ENCODE peak calls at places on chromosomes 1 and 21, in four cellular contexts. P is endothelial cell, X is coronary artery, H is body of pancreas. V is an unnamed sample.

GRCh38 chr1:32393832-32394140 is 455 bp downstream of the BSDC1 start:
- DNase-seq in H (peak; percentile 64), X (no peak), P (no peak), V (peak; percentile 72)

GRCh38 chr1:204900721-204901120 is 30.1 kb downstream of the NFASC start:
- DNase-seq in H (no peak), P (no peak), X (no peak), V (no peak)

GRCh38 chr1:192635939-192636338 is at the start of gene RGS13:
- DNase-seq in X (no peak), P (no peak), H (no peak), V (no peak)

GRCh38 chr1:99602404-99602969 is 43.4 kb upstream of the PALMD start:
- DNase-seq in X (no peak), P (no peak), H (no peak), V (no peak)

GRCh38 chr1:77126309-77126708 is 92.9 kb downstream of the PIGK start:
- DNase-seq in X (no peak), P (peak; percentile 41), H (peak; percentile 8), V (no peak)

GRCh38 chr1:88466899-88467580 is 217.0 kb upstream of the PKN2 start:
- DNase-seq in H (no peak), X (no peak), P (no peak), V (no peak)

GRCh38 chr1:88168126-88168525 is 515.9 kb upstream of the PKN2 start:
- DNase-seq in H (no peak), P (no peak), X (no peak), V (no peak)

GRCh38 chr1:200207711-200208126 is 180.2 kb downstream of the NR5A2 start:
- DNase-seq in P (no peak), X (no peak), H (no peak), V (no peak)

GRCh38 chr1:184622136-184622823 is 132.4 kb downstream of the EDEM3 start:
- DNase-seq in X (peak; percentile 84), P (no peak), H (peak; percentile 33), V (peak; percentile 87)

GRCh38 chr1:64856564-64856963 is 109.8 kb downstream of the JAK1 start:
- DNase-seq in P (no peak), H (peak; percentile 75), X (no peak), V (peak; percentile 23)

GRCh38 chr1:40736085-40736531 is 44.6 kb downstream of the NFYC start:
- DNase-seq in X (no peak), P (no peak), H (no peak), V (no peak)

DNA sequence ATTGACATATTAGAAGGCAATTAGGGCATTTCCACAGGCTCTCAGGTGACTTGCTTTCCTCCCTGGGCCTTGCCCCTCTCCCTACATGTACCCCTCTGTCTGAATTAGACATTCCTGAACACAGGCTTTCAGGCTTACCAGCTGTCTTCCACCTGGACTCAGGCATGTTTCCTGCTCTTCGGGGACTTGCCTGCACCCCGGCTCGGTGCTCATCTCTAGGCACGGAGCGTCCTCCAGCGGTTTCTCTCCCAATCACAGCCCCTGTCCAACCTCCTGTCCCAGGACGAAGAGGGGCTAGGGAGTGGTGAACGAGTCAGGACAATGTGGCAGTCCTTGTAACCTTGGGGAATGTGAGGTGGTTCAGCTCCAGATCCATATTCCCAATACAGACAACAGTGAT is 4.2 kb downstream of the PROK1 start:
- DNase-seq in H (no peak), X (no peak), P (peak; percentile 40), V (no peak)
- TF ChIP-seq CTCF in H (no peak), X (no peak), P (no peak), V (no peak)

DNA sequence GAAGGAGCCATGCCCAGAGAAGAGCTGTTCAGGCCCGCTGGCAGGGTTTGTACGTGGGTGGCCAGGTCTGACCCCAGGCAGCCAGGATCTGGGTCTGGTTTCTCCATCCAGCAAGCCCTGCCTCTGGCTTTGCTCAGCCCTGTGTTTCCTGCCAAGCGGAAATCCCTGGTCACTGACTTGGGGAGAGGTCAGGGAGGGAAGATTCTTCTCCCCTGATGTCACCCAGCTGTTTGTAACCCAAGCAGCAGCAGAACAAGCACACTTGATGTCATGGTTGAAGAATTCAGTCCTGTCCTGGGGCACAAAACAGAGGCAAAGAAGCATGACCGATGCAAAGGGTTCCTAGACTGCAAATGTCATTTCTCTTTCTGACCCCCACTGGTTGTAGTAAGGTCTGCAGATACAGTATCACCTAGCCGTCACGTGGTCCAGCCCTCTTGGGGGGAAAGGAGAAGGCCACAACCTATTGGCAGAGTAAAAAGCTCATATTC is 121.0 kb downstream of the SYT2 start:
- DNase-seq in X (peak; percentile 97), H (peak; percentile 62), P (peak; percentile 53), V (peak; percentile 61)
- TF ChIP-seq CTCF in X (no peak), H (peak; percentile 2), P (no peak), V (no peak)

GRCh38 chr1:172320723-172321122 is 99.8 kb upstream of the C1orf105 start:
- DNase-seq in P (no peak), H (no peak), X (no peak), V (no peak)
- TF ChIP-seq CTCF in P (no peak), H (no peak), X (no peak), V (no peak)

DNA sequence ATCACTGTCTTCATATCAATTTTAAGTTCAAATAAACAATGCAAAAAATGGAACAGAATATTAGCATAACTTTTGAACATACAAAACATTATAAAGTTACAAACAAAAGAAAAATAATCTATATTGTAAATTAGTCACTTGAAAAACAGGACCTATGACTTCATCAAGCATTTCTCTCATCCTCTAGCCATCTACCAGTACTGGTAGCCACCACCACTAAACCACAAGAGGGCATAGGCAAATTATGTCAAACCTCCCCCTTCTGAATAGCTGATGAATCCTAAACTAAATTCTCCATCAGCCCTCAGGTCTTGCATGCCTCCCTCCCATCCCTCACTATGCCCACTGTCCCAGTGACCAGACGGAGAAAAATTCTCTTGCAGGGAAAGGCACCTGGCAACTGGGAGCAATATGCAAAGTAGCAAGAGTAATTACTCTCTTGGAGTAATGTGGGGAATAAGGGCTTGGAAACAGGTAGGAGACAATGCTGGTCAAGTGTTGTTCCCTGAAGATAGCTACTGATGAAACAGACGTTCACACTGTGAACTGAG is 37.1 kb downstream of the SSX2IP start:
- DNase-seq in P (no peak), X (no peak), H (no peak), V (no peak)
- TF ChIP-seq CTCF in P (no peak), X (no peak), H (no peak), V (no peak)

GRCh38 chr1:2091611-2092604 is 41.7 kb downstream of the PRKCZ start:
- DNase-seq in X (no peak), P (peak; percentile 83), H (peak; percentile 44), V (peak; percentile 85)
- TF ChIP-seq CTCF in X (no peak), P (peak; percentile 63), H (peak; percentile 35), V (peak; percentile 50)

DNA sequence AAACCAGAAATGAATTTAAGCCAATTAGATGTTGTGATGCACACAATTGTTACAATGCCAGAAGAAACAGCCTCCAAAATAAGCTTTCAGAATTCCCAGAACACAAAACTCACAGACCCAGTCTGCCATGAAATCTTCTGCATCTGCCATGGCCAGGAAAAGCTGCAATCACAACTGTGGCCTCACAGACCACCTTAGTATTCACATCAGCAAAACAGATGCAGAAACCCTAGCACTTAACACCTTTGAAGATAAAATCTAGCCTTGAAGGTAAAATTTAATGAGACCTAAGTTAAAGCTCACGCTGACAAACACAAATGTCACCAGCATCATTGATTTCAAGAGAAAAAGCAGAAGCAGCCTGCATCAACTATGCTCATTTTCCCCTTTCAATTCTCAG is 566.8 kb upstream of the TMPRSS15 start:
- DNase-seq in P (no peak), H (no peak), X (no peak), V (no peak)
- TF ChIP-seq CTCF in P (no peak), H (no peak), X (no peak), V (no peak)

GRCh38 chr1:248905949-248906740 is at the start of gene PGBD2:
- DNase-seq in P (peak; percentile 99), X (peak; percentile 93), H (peak; percentile 96), V (peak; percentile 99)
- TF ChIP-seq CTCF in P (peak; percentile 78), X (peak; percentile 41), H (peak; percentile 70), V (peak; percentile 57)